ENCODE peak calls at places on chromosomes 1 and 21, in nine cellular contexts. Y, Z, K, U, A, X, W, H and G are unnamed samples.

GRCh38 chr21:34047835-34048234 is 25.5 kb upstream of the MRPS6 start:
- DNase-seq in W (no peak), Y (no peak), H (no peak), U (no peak), K (no peak), A (no peak), Z (no peak), X (no peak), G (no peak)

GRCh38 chr1:176466514-176466913 is 3.5 kb downstream of the PAPPA2 start:
- DNase-seq in X (no peak), A (no peak), Z (no peak), U (no peak), W (no peak), K (no peak), Y (no peak), H (no peak), G (peak; percentile 22)

GRCh38 chr1:213987422-213987875 is 324 bp upstream of the PROX1 start:
- DNase-seq in U (peak; percentile 7), A (peak; percentile 66), X (no peak), Y (no peak), H (no peak), K (no peak), Z (no peak), W (no peak), G (no peak)

GRCh38 chr1:230080834-230081233 is 13.8 kb downstream of the GALNT2 start:
- DNase-seq in Y (no peak), W (no peak), U (no peak), A (no peak), K (no peak), Z (no peak), X (no peak), H (no peak), G (no peak)

GRCh38 chr1:38246955-38247952 is 200.7 kb upstream of the POU3F1 start:
- DNase-seq in A (no peak), W (no peak), H (peak; percentile 84), Y (no peak), U (no peak), X (no peak), K (no peak), Z (no peak), G (no peak)

GRCh38 chr1:228340686-228341449 is 65.8 kb downstream of the TRIM11 start:
- DNase-seq in A (no peak), U (no peak), Y (no peak), X (no peak), W (no peak), K (no peak), Z (peak; percentile 32), H (no peak), G (no peak)

GRCh38 chr21:37389456-37389855 is 22.9 kb downstream of the DYRK1A start:
- DNase-seq in Y (no peak), X (no peak), H (no peak), A (no peak), W (no peak), Z (no peak), K (no peak), U (no peak), G (no peak)

GRCh38 chr1:156479093-156480014 is 21.2 kb downstream of the MEF2D start:
- DNase-seq in X (no peak), K (no peak), Y (no peak), Z (no peak), W (no peak), A (no peak), U (no peak), H (no peak), G (no peak)

GRCh38 chr1:184483101-184483813 is 96.4 kb downstream of the C1orf21 start:
- DNase-seq in W (no peak), A (no peak), Z (no peak), X (no peak), K (no peak), H (peak; percentile 35), Y (no peak), U (no peak), G (peak; percentile 15)

GRCh38 chr1:156709031-156709430 is 3.6 kb upstream of the CRABP2 start:
- DNase-seq in Z (no peak), X (no peak), A (no peak), K (no peak), W (no peak), U (no peak), H (no peak), Y (no peak), G (no peak)

GRCh38 chr1:109598655-109599054 is 20.8 kb downstream of the GNAT2 start:
- DNase-seq in H (no peak), U (no peak), X (no peak), K (no peak), Y (no peak), Z (peak; percentile 34), W (no peak), A (no peak), G (no peak)

GRCh38 chr1:172277989-172278388 is 142.5 kb upstream of the C1orf105 start:
- DNase-seq in W (no peak), Z (no peak), X (no peak), H (no peak), A (no peak), Y (no peak), U (no peak), K (no peak), G (no peak)

GRCh38 chr1:51381964-51382363 is 51.6 kb upstream of the TTC39A start:
- DNase-seq in U (no peak), W (no peak), Y (no peak), K (no peak), Z (no peak), A (no peak), H (no peak), X (no peak), G (no peak)

GRCh38 chr1:234778215-234779159 is 168.5 kb upstream of the IRF2BP2 start:
- DNase-seq in W (no peak), Y (no peak), X (no peak), Z (no peak), H (peak; percentile 44), A (no peak), K (no peak), U (no peak), G (peak; percentile 8)

GRCh38 chr1:30816211-30817082 is 58.9 kb upstream of the LAPTM5 start:
- DNase-seq in U (no peak), Y (no peak), W (no peak), H (no peak), Z (peak; percentile 69), A (peak; percentile 76), X (no peak), K (no peak), G (peak; percentile 90)

GRCh38 chr1:43043695-43044094 is 85.0 kb upstream of the SLC2A1 start:
- DNase-seq in Y (no peak), X (no peak), Z (no peak), H (no peak), W (no peak), U (no peak), K (no peak), A (no peak), G (peak; percentile 82)

GRCh38 chr1:110508038-110508437 is 10.9 kb downstream of the KCNA10 start:
- DNase-seq in X (peak; percentile 35), U (no peak), Z (no peak), H (peak; percentile 24), A (no peak), Y (no peak), K (no peak), W (no peak), G (peak; percentile 29)

GRCh38 chr21:35922618-35923017 is 137.7 kb downstream of the SETD4 start:
- DNase-seq in Y (no peak), K (no peak), X (no peak), A (no peak), U (no peak), H (no peak), W (no peak), Z (no peak), G (peak; percentile 73)